ENCODE peak calls at places on chromosomes 6 and 20, in nine cellular contexts. Y is ovary, H is pancreas, C is prostate gland, N is left lung, M is hepatocyte, B is cardiac muscle cell, I is HepG2, D is heart right ventricle. P is an unnamed sample. For H3K9me3, the result is how much of the 10 kb centered on the place peaks cover.

GRCh38 chr6:14888575-14889000 is 357.3 kb upstream of the JARID2 start:
- DNase-seq in B (no peak), I (no peak), H (no peak), Y (no peak), M (no peak), N (no peak), C (no peak), D (peak), P (peak)

GRCh38 chr20:39070484-39071231 is 108.5 kb downstream of the DHX35 start:
- DNase-seq in H (no peak), D (no peak), B (peak), N (no peak), C (no peak), I (peak), M (no peak), Y (no peak), P (no peak)

GRCh38 chr20:10715035-10715434 is 41.2 kb upstream of the JAG1 start:
- DNase-seq in D (no peak), C (no peak), H (no peak), N (no peak), I (peak), B (no peak), M (no peak), Y (no peak), P (no peak)

GRCh38 chr20:47357296-47358051 is 975 bp upstream of the ZMYND8 start:
- DNase-seq in H (peak), M (peak), Y (peak), N (peak), C (peak), D (peak), B (peak), I (peak), P (peak)

GRCh38 chr6:160424256-160424655 is 76.1 kb downstream of the SLC22A3 start:
- DNase-seq in N (no peak), D (no peak), Y (no peak), H (no peak), I (no peak), B (no peak), M (no peak), C (no peak), P (no peak)

GRCh38 chr20:48387675-48388074 is 440.1 kb downstream of the PREX1 start:
- DNase-seq in M (no peak), C (no peak), D (no peak), N (no peak), H (no peak), Y (no peak), B (no peak), I (no peak), P (no peak)

GRCh38 chr6:71473908-71474307 is 185.3 kb downstream of the OGFRL1 start:
- DNase-seq in Y (no peak), B (peak), I (no peak), N (no peak), C (no peak), H (no peak), M (peak), D (peak), P (peak)

GRCh38 chr20:7155282-7155681 is 387.8 kb downstream of the BMP2 start:
- DNase-seq in I (no peak), D (no peak), B (no peak), M (no peak), Y (no peak), H (no peak), N (no peak), C (no peak), P (no peak)

GRCh38 chr6:159513914-159514313 is 179.1 kb downstream of the SOD2 start:
- DNase-seq in Y (no peak), B (no peak), C (no peak), N (no peak), H (no peak), D (no peak), I (no peak), M (no peak), P (no peak)

GRCh38 chr20:48904566-48905321 is 16.8 kb upstream of the ARFGEF2 start:
- DNase-seq in B (peak), I (peak), D (peak), M (peak), C (peak), H (peak), Y (peak), N (no peak), P (no peak)

GRCh38 chr6:163709693-163710092 is 295.2 kb downstream of the QKI start:
- DNase-seq in I (no peak), Y (no peak), M (no peak), H (no peak), N (no peak), C (no peak), B (no peak), D (no peak), P (peak)

GRCh38 chr6:37615564-37616340 is 81.9 kb downstream of the MDGA1 start:
- DNase-seq in I (no peak), M (no peak), D (no peak), C (no peak), Y (no peak), H (no peak), B (peak), N (no peak), P (no peak)

GRCh38 chr6:18343741-18344140 is 43.4 kb upstream of the RNF144B start:
- DNase-seq in C (no peak), I (no peak), N (no peak), D (no peak), M (no peak), Y (no peak), B (peak), H (no peak), P (no peak)

DNA sequence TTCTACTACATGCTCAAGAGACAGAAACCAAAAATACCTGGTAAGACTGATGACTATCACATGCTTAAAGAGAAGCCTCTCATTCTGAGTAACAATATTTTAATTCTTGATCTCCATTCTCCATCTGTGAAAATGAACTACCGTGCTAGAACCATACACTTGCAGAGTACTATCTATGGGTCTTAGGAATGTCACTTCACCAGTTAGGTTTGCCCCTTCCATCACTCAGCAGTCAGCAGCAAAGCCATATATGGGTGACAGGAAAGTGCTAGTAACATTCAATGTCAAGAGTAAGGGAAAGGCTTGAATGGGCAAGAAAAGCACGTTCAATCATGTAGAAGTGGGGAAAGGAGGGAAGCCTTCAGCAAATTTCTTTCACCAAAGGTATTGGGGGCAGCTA is 2.3 kb downstream of the DNAAF9 start:
- DNase-seq in I (no peak), C (no peak), H (no peak), M (no peak), D (no peak), B (no peak), Y (no peak), N (no peak), P (no peak)
- H3K27ac ChIP-seq in I (no peak), C (no peak), H (no peak), M (peak), D (peak), B (peak), Y (no peak), N (no peak), P (no peak)

GRCh38 chr6:34243901-34244884 is 4.6 kb downstream of the SMIM29 start:
- DNase-seq in B (peak), I (peak), Y (peak), C (no peak), N (peak), D (peak), H (no peak), M (peak), P (peak)
- TF ChIP-seq CTCF in B (peak), I (peak), Y (no peak), C (no peak), N (no peak), D (peak), H (no peak), M (no peak), P (peak)

DNA sequence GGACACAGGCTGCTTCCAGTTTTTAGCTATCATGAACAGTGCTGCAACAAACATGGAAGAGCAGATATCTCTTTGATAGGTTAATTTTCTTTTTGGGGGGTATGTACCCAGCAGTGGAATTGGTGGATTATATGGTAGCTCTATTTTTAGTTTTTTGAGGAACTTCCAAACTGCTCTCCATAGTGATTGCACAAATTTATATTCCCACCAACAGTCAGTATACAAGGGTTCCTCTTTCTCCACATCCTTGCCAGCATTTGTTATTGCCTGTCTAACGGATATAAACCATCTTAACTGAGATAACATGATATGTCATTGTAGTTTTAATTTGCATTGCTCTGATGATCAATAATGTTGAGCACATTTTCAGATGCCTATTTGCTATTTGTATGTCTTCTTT is 237.6 kb downstream of the MMUT start:
- DNase-seq in N (no peak), D (no peak), B (no peak), C (no peak), H (no peak), I (no peak), M (no peak), Y (no peak), P (no peak)
- H3K9me3 ChIP-seq in N (under half), D (under half), B (under half), C (under half), H (under half), I (under half), M (under half), Y (under half), P (under half)

DNA sequence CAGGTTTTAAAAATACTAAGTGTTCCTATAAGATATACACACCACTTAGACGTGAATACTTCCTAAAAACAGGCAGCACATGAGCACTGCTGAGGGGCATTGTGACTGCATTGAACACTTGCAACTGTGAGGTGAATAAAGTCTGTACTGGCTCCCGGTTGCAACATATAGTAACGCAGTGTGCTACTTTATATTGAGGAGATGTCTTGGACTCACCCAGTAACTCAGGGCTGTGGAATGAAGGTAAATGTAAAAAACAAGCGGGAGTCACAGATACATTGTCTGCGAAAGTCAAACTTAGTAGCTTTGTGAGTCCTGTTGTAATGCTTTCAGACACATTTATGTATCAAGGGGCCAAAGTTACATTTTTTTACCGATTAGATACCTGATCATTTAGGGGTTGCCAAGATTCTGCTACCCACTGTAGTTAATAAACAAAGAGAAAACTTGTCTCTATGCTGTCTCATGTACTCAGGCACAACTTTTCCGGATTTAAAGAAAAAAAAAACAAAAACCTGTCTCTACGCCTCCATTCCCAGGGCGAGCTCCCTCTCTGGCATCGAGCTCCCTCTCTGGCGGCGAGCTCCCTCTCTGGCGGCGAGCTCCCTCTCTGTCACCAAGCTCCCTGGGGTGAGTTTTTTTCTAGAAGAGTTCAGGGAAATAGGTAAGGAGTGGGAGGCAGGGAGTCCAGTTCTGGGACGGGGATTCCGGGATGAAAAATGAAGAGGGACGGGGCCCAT is 16.8 kb upstream of the HLA-A start:
- DNase-seq in C (no peak), H (no peak), M (no peak), B (no peak), N (peak), Y (no peak), I (no peak), D (peak), P (peak)
- H3K27ac ChIP-seq in C (peak), H (peak), M (peak), B (no peak), N (peak), Y (peak), I (no peak), D (peak), P (peak)

GRCh38 chr6:168778201-168778600 is 337.2 kb downstream of the SMOC2 start:
- DNase-seq in I (no peak), C (no peak), B (peak), D (peak), H (no peak), N (no peak), M (peak), Y (peak), P (peak)

GRCh38 chr6:168784426-168784825 is 343.4 kb downstream of the SMOC2 start:
- DNase-seq in M (no peak), D (no peak), H (no peak), N (no peak), I (no peak), B (no peak), C (no peak), Y (no peak), P (no peak)

GRCh38 chr6:168785720-168786511 is 344.9 kb downstream of the SMOC2 start:
- DNase-seq in Y (no peak), N (no peak), D (no peak), M (no peak), I (no peak), H (no peak), B (no peak), C (no peak), P (no peak)

GRCh38 chr6:168782211-168782729 is 341.3 kb downstream of the SMOC2 start:
- DNase-seq in C (no peak), D (no peak), M (no peak), I (no peak), B (no peak), N (no peak), Y (no peak), H (no peak), P (no peak)
- TF ChIP-seq CTCF in C (no peak), D (no peak), M (no peak), I (no peak), B (no peak), N (no peak), Y (no peak), H (no peak), P (no peak)

GRCh38 chr6:89643411-89643810 is 4.9 kb upstream of the LYRM2 start:
- DNase-seq in N (no peak), I (no peak), D (no peak), C (no peak), Y (no peak), B (no peak), M (no peak), H (no peak), P (no peak)

GRCh38 chr6:89649682-89650081 is 11.1 kb upstream of the LYRM2 start:
- DNase-seq in N (no peak), B (no peak), Y (no peak), D (no peak), M (no peak), I (no peak), H (no peak), C (no peak), P (no peak)

GRCh38 chr6:89650579-89650978 is 12.0 kb upstream of the LYRM2 start:
- DNase-seq in I (no peak), B (no peak), H (no peak), Y (no peak), C (no peak), M (no peak), D (no peak), N (no peak), P (no peak)

GRCh38 chr6:89640804-89641203 is 2.3 kb upstream of the LYRM2 start:
- DNase-seq in D (no peak), Y (no peak), I (no peak), M (no peak), C (no peak), H (no peak), N (no peak), B (no peak), P (no peak)

DNA sequence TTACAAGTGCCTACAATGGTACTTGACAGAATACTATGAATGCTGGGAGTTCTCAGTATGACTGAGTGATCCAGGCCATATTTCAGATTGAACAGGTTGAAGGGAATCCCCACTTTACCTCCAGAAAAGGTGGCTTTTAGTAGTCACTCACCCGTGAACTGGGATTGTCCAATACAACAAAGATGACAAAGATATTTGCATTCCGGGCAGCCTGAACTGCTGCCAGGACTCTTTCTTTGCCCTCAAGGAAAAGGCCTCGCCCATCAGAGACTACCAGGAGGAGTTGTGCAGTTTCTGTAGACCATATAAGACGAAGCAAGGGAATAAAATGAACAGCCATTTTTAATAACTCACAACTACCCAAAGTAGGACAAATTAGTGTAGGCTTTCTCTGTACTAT is 6.3 kb upstream of the LYRM2 start:
- DNase-seq in H (no peak), B (no peak), C (no peak), Y (no peak), N (no peak), M (no peak), D (no peak), I (no peak), P (no peak)
- H3K9me3 ChIP-seq in H (under half), B (under half), C (under half), Y (under half), N (under half), M (under half), D (under half), I (under half), P (under half)

GRCh38 chr6:137058037-137058436 is 13.3 kb upstream of the IL20RA start:
- DNase-seq in B (no peak), D (no peak), N (no peak), Y (no peak), M (no peak), C (no peak), H (no peak), I (no peak), P (no peak)

GRCh38 chr6:137051790-137052472 is 7.2 kb upstream of the IL20RA start:
- DNase-seq in B (no peak), Y (no peak), D (no peak), H (no peak), M (no peak), C (no peak), I (peak), N (no peak), P (no peak)

GRCh38 chr6:137056121-137056880 is 11.5 kb upstream of the IL20RA start:
- DNase-seq in D (no peak), I (no peak), H (no peak), C (no peak), M (no peak), B (no peak), Y (no peak), N (no peak), P (no peak)
- H3K27ac ChIP-seq in D (no peak), I (no peak), H (no peak), C (no peak), M (no peak), B (no peak), Y (no peak), N (no peak), P (no peak)

GRCh38 chr6:19851273-19852089 is 14.3 kb downstream of the ID4 start:
- DNase-seq in B (peak), I (peak), Y (no peak), D (no peak), C (peak), H (no peak), N (no peak), M (peak), P (no peak)

GRCh38 chr6:19849196-19849595 is 12.0 kb downstream of the ID4 start:
- DNase-seq in I (no peak), H (no peak), Y (no peak), N (no peak), B (no peak), D (no peak), M (no peak), C (no peak), P (no peak)

GRCh38 chr6:19849736-19850135 is 12.6 kb downstream of the ID4 start:
- DNase-seq in B (no peak), Y (no peak), D (no peak), N (no peak), C (no peak), H (no peak), M (no peak), I (no peak), P (no peak)

GRCh38 chr6:19855510-19855909 is 18.3 kb downstream of the ID4 start:
- DNase-seq in Y (no peak), B (no peak), M (no peak), D (no peak), C (no peak), N (no peak), H (no peak), I (no peak), P (no peak)

GRCh38 chr6:19852090-19852457 is 14.9 kb downstream of the ID4 start:
- DNase-seq in I (no peak), N (no peak), Y (no peak), C (no peak), D (no peak), B (no peak), H (no peak), M (no peak), P (no peak)
- TF ChIP-seq CTCF in I (no peak), N (no peak), Y (no peak), C (no peak), D (no peak), B (no peak), H (no peak), M (no peak), P (no peak)

GRCh38 chr20:32007787-32008616 is 2.2 kb upstream of the CCM2L start:
- DNase-seq in H (no peak), Y (no peak), I (no peak), C (no peak), D (peak), B (peak), N (no peak), M (no peak), P (peak)
- H3K9me3 ChIP-seq in H (under half), Y (under half), I (under half), C (under half), D (under half), B (under half), N (under half), M (under half), P (under half)

P was measured in heart left ventricle.